ENCODE peak calls at places on chromosomes 2 and 18, in five cellular contexts. One of them, this sample, is unnamed.

GRCh38 chr18:48018806-48019295 is 88.4 kb upstream of the SMAD2 start:
- DNase-seq in astrocyte of the spinal cord: no peak
- DNase-seq in coronary artery: peak
- DNase-seq in testis: no peak
- DNase-seq in AG04449: no peak
- DNase-seq in this sample: no peak

GRCh38 chr2:128477026-128477820 is 158.6 kb upstream of the HS6ST1 start:
- DNase-seq in astrocyte of the spinal cord: no peak
- DNase-seq in coronary artery: no peak
- DNase-seq in testis: peak
- DNase-seq in AG04449: no peak
- DNase-seq in this sample: no peak

GRCh38 chr2:143528021-143528420 is 398.8 kb downstream of the ARHGAP15 start:
- DNase-seq in astrocyte of the spinal cord: peak
- DNase-seq in coronary artery: no peak
- DNase-seq in testis: no peak
- DNase-seq in AG04449: no peak
- DNase-seq in this sample: peak

GRCh38 chr2:55010915-55011314 is 39.3 kb downstream of the RTN4 start:
- DNase-seq in astrocyte of the spinal cord: no peak
- DNase-seq in coronary artery: no peak
- DNase-seq in testis: no peak
- DNase-seq in AG04449: no peak
- DNase-seq in this sample: no peak

GRCh38 chr2:71556811-71557210 is 103.5 kb downstream of the DYSF start:
- DNase-seq in astrocyte of the spinal cord: no peak
- DNase-seq in coronary artery: no peak
- DNase-seq in testis: no peak
- DNase-seq in AG04449: no peak
- DNase-seq in this sample: no peak

GRCh38 chr2:219368690-219369108 is 19.0 kb downstream of the DNPEP start:
- DNase-seq in astrocyte of the spinal cord: peak
- DNase-seq in coronary artery: no peak
- DNase-seq in testis: no peak
- DNase-seq in AG04449: peak
- DNase-seq in this sample: peak

GRCh38 chr2:219099319-219099718 is 38.6 kb upstream of the IHH start:
- DNase-seq in astrocyte of the spinal cord: no peak
- DNase-seq in coronary artery: no peak
- DNase-seq in testis: no peak
- DNase-seq in AG04449: peak
- DNase-seq in this sample: no peak

GRCh38 chr2:27095745-27096651 is 9.4 kb downstream of the KHK start:
- DNase-seq in astrocyte of the spinal cord: peak
- DNase-seq in coronary artery: no peak
- DNase-seq in testis: peak
- DNase-seq in AG04449: no peak
- DNase-seq in this sample: no peak

GRCh38 chr2:182804128-182804527 is 62.3 kb downstream of the FRZB start:
- DNase-seq in astrocyte of the spinal cord: no peak
- DNase-seq in coronary artery: no peak
- DNase-seq in testis: no peak
- DNase-seq in AG04449: no peak
- DNase-seq in this sample: no peak

GRCh38 chr2:45889053-45889452 is 237.6 kb downstream of the PRKCE start:
- DNase-seq in astrocyte of the spinal cord: no peak
- DNase-seq in coronary artery: no peak
- DNase-seq in testis: peak
- DNase-seq in AG04449: no peak
- DNase-seq in this sample: no peak

GRCh38 chr2:42234056-42234455 is 64.9 kb downstream of the EML4 start:
- DNase-seq in astrocyte of the spinal cord: peak
- DNase-seq in coronary artery: no peak
- DNase-seq in testis: no peak
- DNase-seq in AG04449: peak
- DNase-seq in this sample: no peak

GRCh38 chr18:63850636-63851035 is 36.9 kb upstream of the SERPINB2 start:
- DNase-seq in astrocyte of the spinal cord: no peak
- DNase-seq in coronary artery: no peak
- DNase-seq in testis: no peak
- DNase-seq in AG04449: no peak
- DNase-seq in this sample: no peak

DNA sequence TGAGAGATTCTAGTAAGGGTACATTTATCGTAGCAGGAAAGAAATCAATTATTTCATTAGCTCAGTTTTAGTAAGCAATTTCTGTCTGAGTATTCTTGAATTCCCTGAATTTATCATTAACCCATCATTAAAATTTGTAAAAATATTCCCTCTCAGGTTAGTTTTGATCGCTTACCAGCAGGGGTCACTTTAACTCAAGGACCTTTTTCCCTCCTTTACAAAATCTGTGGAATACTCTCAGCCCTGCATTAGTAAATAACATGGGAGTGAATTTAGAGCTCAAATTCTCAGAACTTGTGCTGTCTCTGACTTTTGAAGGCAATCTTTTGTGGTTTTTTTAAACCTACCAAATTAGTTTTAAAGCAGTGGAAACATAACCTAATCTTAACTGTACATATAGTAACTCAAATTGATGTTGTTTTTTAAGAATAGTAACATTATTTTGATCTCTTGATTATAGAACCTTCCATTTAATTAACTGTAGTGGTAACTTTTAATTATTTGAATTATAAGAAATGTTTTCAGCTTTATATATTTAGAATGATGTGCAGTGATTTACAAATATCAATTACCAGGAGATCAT is 97.2 kb downstream of the AGPS start:
- DNase-seq in astrocyte of the spinal cord: peak
- DNase-seq in coronary artery: no peak
- DNase-seq in testis: no peak
- DNase-seq in AG04449: no peak
- DNase-seq in this sample: no peak
- TF ChIP-seq CTCF in astrocyte of the spinal cord: peak
- TF ChIP-seq CTCF in coronary artery: peak
- TF ChIP-seq CTCF in testis: peak
- TF ChIP-seq CTCF in AG04449: peak
- TF ChIP-seq CTCF in this sample: peak

DNA sequence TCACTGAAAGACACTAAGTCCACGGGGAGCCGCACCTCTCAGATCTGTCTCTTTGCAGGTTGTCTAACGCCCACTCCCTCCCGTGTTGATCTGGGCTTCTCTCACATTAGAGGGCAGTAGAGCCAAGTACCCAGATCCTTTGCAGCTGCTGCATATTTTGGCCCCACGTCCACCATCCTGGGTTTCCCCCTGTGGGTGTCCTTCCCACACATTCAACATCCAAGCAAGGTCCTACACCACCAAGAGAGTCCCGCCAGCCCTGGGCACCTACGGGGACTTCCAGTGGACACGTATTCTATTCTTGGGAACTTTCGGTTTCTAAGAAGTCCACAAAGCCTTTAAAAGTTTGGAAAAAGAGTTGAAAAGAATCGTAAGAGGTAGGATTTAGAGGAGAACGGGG is 116.6 kb downstream of the ATL2 start:
- DNase-seq in astrocyte of the spinal cord: no peak
- DNase-seq in coronary artery: no peak
- DNase-seq in testis: no peak
- DNase-seq in AG04449: no peak
- DNase-seq in this sample: no peak
- H3K4me3 ChIP-seq in astrocyte of the spinal cord: no peak
- H3K4me3 ChIP-seq in coronary artery: no peak
- H3K4me3 ChIP-seq in testis: no peak
- H3K4me3 ChIP-seq in AG04449: no peak
- H3K4me3 ChIP-seq in this sample: no peak

DNA sequence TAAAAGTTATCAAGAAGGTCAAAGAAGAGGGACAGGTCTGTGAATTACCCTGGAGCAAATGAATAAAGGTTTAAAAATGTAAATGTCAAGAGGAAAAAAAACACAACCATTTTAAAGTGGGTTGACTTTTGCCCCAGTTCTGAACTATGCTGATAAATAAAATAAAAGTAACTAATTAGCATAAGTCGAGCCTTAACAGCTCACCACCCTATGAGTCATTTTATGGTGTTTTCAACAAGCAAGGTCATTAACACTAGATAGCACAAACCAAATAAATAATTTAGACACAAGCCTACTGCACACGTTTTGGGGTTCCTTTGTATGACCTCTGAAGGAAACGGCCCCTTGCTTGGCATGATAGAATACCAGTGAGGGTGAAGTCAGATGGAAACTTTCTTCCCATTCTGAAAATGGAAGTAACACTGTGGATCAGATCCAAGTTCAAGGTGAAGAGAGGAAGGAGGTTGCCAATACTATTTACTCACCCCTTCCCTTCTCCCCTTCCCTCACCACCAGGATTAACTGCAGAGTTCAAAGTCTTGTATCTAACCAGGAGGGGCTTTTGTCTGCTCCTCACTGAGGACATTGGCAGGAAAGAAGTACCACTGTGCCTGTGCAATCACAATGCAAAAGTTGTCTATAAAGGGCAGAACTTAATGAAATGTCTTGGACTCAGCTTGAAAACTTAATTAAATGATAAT is 379.9 kb upstream of the ACVR2A start:
- DNase-seq in astrocyte of the spinal cord: no peak
- DNase-seq in coronary artery: no peak
- DNase-seq in testis: no peak
- DNase-seq in AG04449: no peak
- DNase-seq in this sample: no peak
- TF ChIP-seq CTCF in astrocyte of the spinal cord: no peak
- TF ChIP-seq CTCF in coronary artery: no peak
- TF ChIP-seq CTCF in testis: no peak
- TF ChIP-seq CTCF in AG04449: no peak
- TF ChIP-seq CTCF in this sample: no peak

GRCh38 chr2:186695081-186695756 is 1.4 kb downstream of the FAM171B start:
- DNase-seq in astrocyte of the spinal cord: peak
- DNase-seq in coronary artery: no peak
- DNase-seq in testis: no peak
- DNase-seq in AG04449: no peak
- DNase-seq in this sample: no peak

GRCh38 chr2:186690796-186691195 is 3.1 kb upstream of the FAM171B start:
- DNase-seq in astrocyte of the spinal cord: no peak
- DNase-seq in coronary artery: no peak
- DNase-seq in testis: no peak
- DNase-seq in AG04449: no peak
- DNase-seq in this sample: no peak

GRCh38 chr2:186691900-186692299 is 2.0 kb upstream of the FAM171B start:
- DNase-seq in astrocyte of the spinal cord: no peak
- DNase-seq in coronary artery: no peak
- DNase-seq in testis: no peak
- DNase-seq in AG04449: no peak
- DNase-seq in this sample: no peak

GRCh38 chr2:186691231-186691630 is 2.6 kb upstream of the FAM171B start:
- DNase-seq in astrocyte of the spinal cord: no peak
- DNase-seq in coronary artery: no peak
- DNase-seq in testis: no peak
- DNase-seq in AG04449: no peak
- DNase-seq in this sample: no peak

GRCh38 chr2:186693446-186693842 is 416 bp upstream of the FAM171B start:
- DNase-seq in astrocyte of the spinal cord: no peak
- DNase-seq in coronary artery: no peak
- DNase-seq in testis: no peak
- DNase-seq in AG04449: no peak
- DNase-seq in this sample: no peak
- H3K4me3 ChIP-seq in astrocyte of the spinal cord: peak
- H3K4me3 ChIP-seq in coronary artery: peak
- H3K4me3 ChIP-seq in testis: peak
- H3K4me3 ChIP-seq in AG04449: peak
- H3K4me3 ChIP-seq in this sample: peak

GRCh38 chr2:43524180-43524965 is 71.5 kb downstream of the THADA start:
- DNase-seq in astrocyte of the spinal cord: no peak
- DNase-seq in coronary artery: no peak
- DNase-seq in testis: no peak
- DNase-seq in AG04449: no peak
- DNase-seq in this sample: no peak
- TF ChIP-seq CTCF in astrocyte of the spinal cord: peak
- TF ChIP-seq CTCF in coronary artery: no peak
- TF ChIP-seq CTCF in testis: peak
- TF ChIP-seq CTCF in AG04449: no peak
- TF ChIP-seq CTCF in this sample: peak

GRCh38 chr18:22493940-22494339 is 76.2 kb upstream of the CTAGE1 start:
- DNase-seq in astrocyte of the spinal cord: no peak
- DNase-seq in coronary artery: no peak
- DNase-seq in testis: no peak
- DNase-seq in AG04449: no peak
- DNase-seq in this sample: no peak
- H3K4me3 ChIP-seq in astrocyte of the spinal cord: no peak
- H3K4me3 ChIP-seq in coronary artery: no peak
- H3K4me3 ChIP-seq in testis: no peak
- H3K4me3 ChIP-seq in AG04449: no peak
- H3K4me3 ChIP-seq in this sample: no peak

GRCh38 chr18:59881728-59882685 is 17.8 kb upstream of the PMAIP1 start:
- DNase-seq in astrocyte of the spinal cord: peak
- DNase-seq in coronary artery: no peak
- DNase-seq in testis: no peak
- DNase-seq in AG04449: no peak
- DNase-seq in this sample: no peak
- TF ChIP-seq CTCF in astrocyte of the spinal cord: no peak
- TF ChIP-seq CTCF in coronary artery: no peak
- TF ChIP-seq CTCF in testis: no peak
- TF ChIP-seq CTCF in AG04449: no peak
- TF ChIP-seq CTCF in this sample: no peak

This sample was measured in retinal pigment epithelial cell.